ENCODE peak calls at places on chromosomes 11 and 22, in eight cellular contexts. W is memory B cell, L is gastrocnemius medialis, G is activated T-cell treated with anti-CD3 and anti-CD28 coated beads for 1 hour, E is dorsolateral prefrontal cortex, K is mesothelial cell of epicardium, Y is stomach, J is ovary. S is an unnamed sample.

GRCh38 chr22:41480397-41480735 is 11.4 kb downstream of the ACO2 start:
- DNase-seq in W (no peak), G (no peak), E (no peak), L (no peak), K (no peak), Y (no peak), J (no peak), S (no peak)

GRCh38 chr11:76225122-76225584 is 18.9 kb upstream of the WNT11 start:
- DNase-seq in W (no peak), E (no peak), G (no peak), L (peak), J (no peak), Y (no peak), K (no peak), S (no peak)

GRCh38 chr11:35893796-35894475 is 49.9 kb upstream of the LDLRAD3 start:
- DNase-seq in J (no peak), K (peak), W (no peak), E (no peak), L (peak), Y (no peak), G (no peak), S (no peak)

GRCh38 chr22:26464312-26464711 is 19.3 kb downstream of the HPS4 start:
- DNase-seq in E (no peak), L (no peak), K (no peak), G (no peak), Y (no peak), J (no peak), W (no peak), S (no peak)

GRCh38 chr22:27768027-27768640 is 33.4 kb downstream of the MN1 start:
- DNase-seq in K (no peak), L (no peak), J (no peak), G (no peak), Y (no peak), E (no peak), W (no peak), S (no peak)

GRCh38 chr11:9748361-9748970 is 84.6 kb downstream of the SWAP70 start:
- DNase-seq in E (no peak), J (no peak), L (no peak), G (peak), K (no peak), W (no peak), Y (peak), S (no peak)

GRCh38 chr11:65859812-65860277 is 388 bp upstream of the MUS81 start:
- DNase-seq in G (peak), E (no peak), J (no peak), W (no peak), Y (no peak), K (peak), L (no peak), S (peak)

GRCh38 chr11:128297805-128298204 is 289.6 kb downstream of the ETS1 start:
- DNase-seq in J (no peak), K (no peak), Y (no peak), L (no peak), W (no peak), E (no peak), G (no peak), S (no peak)

GRCh38 chr11:456533-456932 is 6.5 kb downstream of the PTDSS2 start:
- DNase-seq in G (no peak), Y (no peak), W (no peak), K (no peak), J (no peak), E (no peak), L (no peak), S (no peak)

GRCh38 chr22:50191041-50191740 is 5.5 kb downstream of the TRABD start:
- DNase-seq in K (no peak), G (peak), W (peak), E (no peak), Y (peak), J (no peak), L (no peak), S (no peak)

GRCh38 chr22:38110008-38110862 is at the start of gene BAIAP2L2:
- DNase-seq in E (no peak), G (no peak), W (no peak), J (no peak), L (no peak), K (no peak), Y (peak), S (no peak)

GRCh38 chr11:106061249-106061794 is 15.8 kb downstream of the KBTBD3 start:
- DNase-seq in W (no peak), K (no peak), J (no peak), E (no peak), L (no peak), Y (no peak), G (no peak), S (no peak)

GRCh38 chr11:108302121-108302785 is 79.4 kb downstream of the ATM start:
- DNase-seq in K (no peak), L (no peak), J (no peak), W (no peak), E (no peak), G (no peak), Y (no peak), S (no peak)

GRCh38 chr11:28463826-28464225 is 355.6 kb downstream of the METTL15 start:
- DNase-seq in J (no peak), Y (no peak), E (no peak), G (no peak), K (no peak), L (no peak), W (no peak), S (no peak)

GRCh38 chr11:127994736-127995135 is 592.6 kb downstream of the ETS1 start:
- DNase-seq in J (no peak), Y (no peak), G (no peak), L (no peak), W (no peak), E (no peak), K (no peak), S (no peak)

GRCh38 chr22:34761111-34761510 is 304.8 kb upstream of the ISX start:
- DNase-seq in E (no peak), K (no peak), W (no peak), G (no peak), Y (no peak), J (no peak), L (no peak), S (no peak)

GRCh38 chr11:132054822-132055221 is 684.4 kb downstream of the NTM start:
- DNase-seq in Y (no peak), G (no peak), J (no peak), L (no peak), K (no peak), W (no peak), E (no peak), S (no peak)

GRCh38 chr11:47399860-47400812 is 8.3 kb upstream of the SLC39A13 start:
- DNase-seq in L (no peak), W (peak), K (no peak), Y (no peak), G (peak), E (no peak), J (peak), S (no peak)

GRCh38 chr11:79332017-79332416 is 108.8 kb downstream of the TENM4 start:
- DNase-seq in E (no peak), Y (no peak), K (no peak), J (no peak), L (no peak), G (no peak), W (no peak), S (no peak)

GRCh38 chr11:12506502-12506921 is 129.1 kb downstream of the PARVA start:
- DNase-seq in L (no peak), W (no peak), Y (no peak), K (no peak), G (no peak), E (no peak), J (no peak), S (no peak)

GRCh38 chr22:31039393-31039792 is 41.7 kb upstream of the SMTN start:
- DNase-seq in W (no peak), K (no peak), J (peak), Y (no peak), L (no peak), E (no peak), G (no peak), S (no peak)

GRCh38 chr11:117220999-117221774 is 10.7 kb downstream of the PCSK7 start:
- DNase-seq in L (peak), G (no peak), Y (no peak), J (peak), W (no peak), E (no peak), K (no peak), S (no peak)

GRCh38 chr11:111676878-111677585 is 74.8 kb downstream of the SIK2 start:
- DNase-seq in Y (no peak), G (no peak), L (no peak), K (no peak), J (no peak), W (no peak), E (no peak), S (no peak)

GRCh38 chr11:44444770-44445321 is 120.6 kb upstream of the CD82 start:
- DNase-seq in E (no peak), K (no peak), G (no peak), W (no peak), J (no peak), L (no peak), Y (no peak), S (no peak)

GRCh38 chr11:32852142-32852541 is 22.4 kb downstream of the PRRG4 start:
- DNase-seq in Y (no peak), G (no peak), L (no peak), J (no peak), K (no peak), E (no peak), W (no peak), S (no peak)

S was measured in frontal cortex.